ENCODE peak calls at places on chromosome 10, in five cellular contexts. G is GM23338, J is hepatocyte, H is HCT116, T is PC-3. P is an unnamed sample. For H3K4me1, the result is how much of the 10 kb centered on the place peaks cover.

GRCh38 chr10:23826399-23826798 is 382.5 kb upstream of the KIAA1217 start:
- DNase-seq in G (peak), J (peak), H (no peak), T (peak), P (no peak)

GRCh38 chr10:104254493-104255243 is at the start of gene GSTO1:
- DNase-seq in G (peak), J (peak), H (peak), T (peak), P (peak)

GRCh38 chr10:60282771-60283353 is 106.8 kb downstream of the ANK3 start:
- DNase-seq in G (no peak), J (peak), H (no peak), T (peak), P (peak)

GRCh38 chr10:80462986-80463741 is 9.1 kb downstream of the TSPAN14 start:
- DNase-seq in G (no peak), J (no peak), H (no peak), T (no peak), P (peak)

GRCh38 chr10:97117372-97117771 is 68.4 kb downstream of the SLIT1 start:
- DNase-seq in G (peak), J (no peak), H (peak), T (peak), P (peak)

GRCh38 chr10:24721254-24722106 is 2.2 kb downstream of the ARHGAP21 start:
- DNase-seq in G (peak), J (peak), H (no peak), T (peak), P (no peak)

GRCh38 chr10:25532213-25532612 is 357.4 kb downstream of the GPR158 start:
- DNase-seq in G (no peak), J (no peak), H (no peak), T (no peak), P (no peak)

GRCh38 chr10:49091450-49092210 is 23.7 kb downstream of the VSTM4 start:
- DNase-seq in G (no peak), J (no peak), H (no peak), T (no peak), P (no peak)

GRCh38 chr10:101453318-101453717 is 99.4 kb downstream of the BTRC start:
- DNase-seq in G (no peak), J (no peak), H (no peak), T (no peak), P (no peak)

GRCh38 chr10:68959695-68960524 is 3.9 kb downstream of the DDX21 start:
- DNase-seq in G (no peak), J (no peak), H (no peak), T (no peak), P (no peak)

GRCh38 chr10:7523656-7524055 is 112.8 kb upstream of the SFMBT2 start:
- DNase-seq in G (no peak), J (no peak), H (no peak), T (peak), P (no peak)

GRCh38 chr10:75265856-75266255 is 30.1 kb upstream of the COMTD1 start:
- DNase-seq in G (no peak), J (no peak), H (no peak), T (no peak), P (no peak)

GRCh38 chr10:633279-634245 is 55.9 kb downstream of the DIP2C start:
- DNase-seq in G (no peak), J (no peak), H (no peak), T (no peak), P (no peak)

GRCh38 chr10:128036746-128037542 is 89.3 kb downstream of the MKI67 start:
- DNase-seq in G (no peak), J (peak), H (peak), T (peak), P (no peak)

GRCh38 chr10:31644931-31645633 is 283.5 kb downstream of the ARHGAP12 start:
- DNase-seq in G (no peak), J (no peak), H (no peak), T (no peak), P (no peak)

GRCh38 chr10:34462993-34463392 is 352.1 kb downstream of the PARD3 start:
- DNase-seq in G (no peak), J (no peak), H (no peak), T (no peak), P (no peak)

GRCh38 chr10:8181496-8182174 is 127.1 kb downstream of the GATA3 start:
- DNase-seq in G (no peak), J (peak), H (no peak), T (no peak), P (no peak)

GRCh38 chr10:59959619-59960018 is 53.3 kb upstream of the CCDC6 start:
- DNase-seq in G (no peak), J (no peak), H (no peak), T (no peak), P (no peak)

GRCh38 chr10:15200626-15201025 is 32.1 kb upstream of the NMT2 start:
- DNase-seq in G (peak), J (peak), H (peak), T (peak), P (no peak)

GRCh38 chr10:29191674-29192073 is 97.2 kb upstream of the LYZL1 start:
- DNase-seq in G (no peak), J (no peak), H (no peak), T (peak), P (no peak)

GRCh38 chr10:104336829-104337526 is 1.3 kb downstream of the ITPRIP start:
- DNase-seq in G (no peak), J (no peak), H (no peak), T (no peak), P (no peak)

GRCh38 chr10:85925201-85925750 is 441.3 kb downstream of the GRID1 start:
- DNase-seq in G (no peak), J (no peak), H (no peak), T (no peak), P (no peak)

GRCh38 chr10:119667562-119668328 is 16.6 kb downstream of the BAG3 start:
- DNase-seq in G (no peak), J (peak), H (peak), T (peak), P (no peak)

GRCh38 chr10:122279725-122280141 is 8.6 kb downstream of the BTBD16 start:
- DNase-seq in G (peak), J (peak), H (peak), T (peak), P (peak)

GRCh38 chr10:69434169-69434568 is 17.1 kb upstream of the TSPAN15 start:
- DNase-seq in G (no peak), J (no peak), H (no peak), T (peak), P (no peak)

GRCh38 chr10:42753126-42753506 is 29.5 kb upstream of the BMS1 start:
- DNase-seq in G (peak), J (peak), H (peak), T (peak), P (no peak)

GRCh38 chr10:131691481-131692090 is 209.2 kb upstream of the PPP2R2D start:
- DNase-seq in G (no peak), J (no peak), H (no peak), T (no peak), P (no peak)

GRCh38 chr10:110547139-110547761 is 20.2 kb upstream of the SMC3 start:
- DNase-seq in G (peak), J (peak), H (peak), T (peak), P (peak)

GRCh38 chr10:15201589-15202300 is 33.3 kb upstream of the NMT2 start:
- DNase-seq in G (no peak), J (no peak), H (peak), T (peak), P (no peak)

GRCh38 chr10:86681722-86682386 is 13.5 kb downstream of the LDB3 start:
- DNase-seq in G (no peak), J (no peak), H (no peak), T (no peak), P (no peak)

GRCh38 chr10:6151087-6151977 is 51.4 kb upstream of the PFKFB3 start:
- DNase-seq in G (peak), J (peak), H (no peak), T (no peak), P (peak)

GRCh38 chr10:48600645-48601505 is 4.0 kb downstream of the ARHGAP22 start:
- DNase-seq in G (no peak), J (no peak), H (no peak), T (no peak), P (no peak)

GRCh38 chr10:132396495-132397035 is 435 bp upstream of the PWWP2B start:
- DNase-seq in G (peak), J (peak), H (no peak), T (peak), P (peak)

GRCh38 chr10:52883996-52884871 is 111.7 kb upstream of the MBL2 start:
- DNase-seq in G (peak), J (peak), H (peak), T (peak), P (peak)

GRCh38 chr10:50988792-50989191 is 85.5 kb upstream of the PRKG1 start:
- DNase-seq in G (peak), J (peak), H (no peak), T (peak), P (no peak)

GRCh38 chr10:24793648-24794379 is 70.1 kb upstream of the ARHGAP21 start:
- DNase-seq in G (no peak), J (no peak), H (no peak), T (no peak), P (no peak)

GRCh38 chr10:14429043-14429713 is 98.5 kb upstream of the FRMD4A start:
- DNase-seq in G (peak), J (no peak), H (no peak), T (no peak), P (no peak)

GRCh38 chr10:93290661-93291354 is 191.3 kb downstream of the MYOF start:
- DNase-seq in G (no peak), J (no peak), H (no peak), T (no peak), P (no peak)

GRCh38 chr10:77975086-77975666 is 48.6 kb upstream of the DLG5 start:
- DNase-seq in G (no peak), J (no peak), H (no peak), T (no peak), P (no peak)

DNA sequence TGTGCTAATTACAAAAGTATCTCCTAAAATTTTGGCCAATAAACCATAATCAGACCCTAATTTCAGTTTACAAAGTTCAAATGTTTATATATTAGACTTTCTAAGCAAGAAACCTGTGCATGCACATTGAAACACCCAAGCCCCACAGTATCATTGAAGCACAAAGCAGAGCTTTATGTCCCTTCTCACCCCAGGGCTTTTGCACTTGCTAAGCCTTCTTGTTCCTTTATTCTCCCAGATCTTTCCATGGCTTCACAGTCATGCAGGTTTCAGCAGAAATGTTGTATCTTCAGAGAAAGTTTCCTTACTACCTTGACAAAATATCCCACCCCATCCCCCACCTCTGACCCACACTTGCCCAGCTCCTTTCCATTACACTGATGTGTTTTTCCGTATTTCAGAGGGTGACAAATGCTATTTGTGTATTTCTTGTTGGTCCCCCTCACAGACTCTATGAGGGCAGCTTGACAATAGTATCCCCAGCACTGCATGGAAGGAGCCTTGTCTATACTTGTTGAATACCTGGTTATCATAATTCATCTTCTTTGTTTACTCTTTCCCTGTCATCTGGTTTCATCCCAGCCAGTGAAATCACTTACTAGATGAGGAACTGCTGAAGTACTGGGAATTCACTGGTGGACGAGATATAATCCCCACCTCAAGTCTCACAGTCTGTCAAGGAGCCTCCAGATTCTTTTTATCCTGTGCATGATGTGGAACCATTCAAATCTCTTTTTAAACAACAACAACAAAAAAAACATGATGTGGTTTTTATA is 24.0 kb upstream of the PCGF5 start:
- DNase-seq in G (no peak), J (no peak), H (no peak), T (no peak), P (no peak)
- H3K4me1 ChIP-seq in G (under half), J (under half), H (under half), T (under half), P (under half)

GRCh38 chr10:35848412-35848811 is 206.3 kb upstream of the FZD8 start:
- DNase-seq in G (no peak), J (no peak), H (no peak), T (no peak), P (no peak)

GRCh38 chr10:35838080-35838479 is 196.0 kb upstream of the FZD8 start:
- DNase-seq in G (no peak), J (no peak), H (no peak), T (no peak), P (no peak)

DNA sequence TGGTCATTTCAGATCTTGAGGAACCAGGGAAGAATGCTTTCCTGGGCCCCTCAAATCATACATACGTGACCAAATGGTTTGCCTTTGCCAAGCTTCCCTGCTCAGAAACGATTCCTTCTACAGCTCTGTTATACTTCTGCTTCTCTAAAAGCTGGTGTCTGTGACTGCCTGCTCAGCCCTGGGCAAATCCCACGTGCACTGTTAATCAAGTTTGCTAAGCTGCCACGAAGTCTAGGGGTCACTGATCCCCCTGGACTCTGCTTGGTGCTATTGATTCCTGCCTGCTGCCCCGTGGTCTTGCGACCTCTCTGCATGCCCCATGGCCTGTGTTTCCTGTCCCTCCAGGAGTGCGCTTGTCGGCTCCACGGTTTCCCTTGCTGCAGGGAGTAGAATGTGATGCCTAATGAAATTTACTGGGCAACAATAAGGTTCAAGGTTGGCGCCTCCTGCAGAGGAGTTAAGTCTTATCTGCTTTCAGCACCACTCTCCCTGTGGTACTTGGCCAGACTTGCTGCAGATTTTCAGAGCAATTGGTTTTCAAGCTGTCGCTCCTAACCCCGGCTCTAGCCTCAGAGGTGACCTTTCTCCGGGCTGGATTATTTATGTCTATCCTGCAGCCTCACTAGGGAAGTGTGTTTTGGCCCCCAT is 201.6 kb upstream of the FZD8 start:
- DNase-seq in G (peak), J (no peak), H (no peak), T (no peak), P (no peak)
- TF ChIP-seq EZH2phosphoT487 in G (no peak), J (no peak), H (no peak), T (no peak), P (no peak)

GRCh38 chr10:70509376-70509775 is 30.8 kb downstream of the PALD1 start:
- DNase-seq in G (no peak), J (no peak), H (no peak), T (no peak), P (no peak)
- H3K4me1 ChIP-seq in G (under half), J (under half), H (under half), T (under half), P (half or more)

GRCh38 chr10:95305606-95306385 is 15.0 kb upstream of the PDLIM1 start:
- DNase-seq in G (no peak), J (no peak), H (no peak), T (no peak), P (no peak)

GRCh38 chr10:95306851-95307250 is 16.0 kb upstream of the PDLIM1 start:
- DNase-seq in G (no peak), J (no peak), H (no peak), T (no peak), P (no peak)

GRCh38 chr10:95309958-95310357 is 19.2 kb upstream of the PDLIM1 start:
- DNase-seq in G (no peak), J (no peak), H (no peak), T (no peak), P (peak)

GRCh38 chr10:95312264-95312663 is 21.5 kb upstream of the PDLIM1 start:
- DNase-seq in G (no peak), J (no peak), H (no peak), T (no peak), P (no peak)

GRCh38 chr10:95308389-95309302 is 17.8 kb upstream of the PDLIM1 start:
- DNase-seq in G (no peak), J (peak), H (peak), T (peak), P (no peak)
- TF ChIP-seq EZH2phosphoT487 in G (no peak), J (no peak), H (no peak), T (no peak), P (no peak)

GRCh38 chr10:114239117-114239993 is at the start of gene VWA2:
- DNase-seq in G (peak), J (peak), H (no peak), T (no peak), P (peak)

GRCh38 chr10:114228156-114228555 is 10.9 kb upstream of the VWA2 start:
- DNase-seq in G (no peak), J (no peak), H (no peak), T (no peak), P (no peak)

GRCh38 chr10:114232777-114233176 is 6.3 kb upstream of the VWA2 start:
- DNase-seq in G (no peak), J (no peak), H (no peak), T (no peak), P (no peak)

GRCh38 chr10:114234132-114234531 is 4.9 kb upstream of the VWA2 start:
- DNase-seq in G (no peak), J (no peak), H (no peak), T (no peak), P (no peak)

DNA sequence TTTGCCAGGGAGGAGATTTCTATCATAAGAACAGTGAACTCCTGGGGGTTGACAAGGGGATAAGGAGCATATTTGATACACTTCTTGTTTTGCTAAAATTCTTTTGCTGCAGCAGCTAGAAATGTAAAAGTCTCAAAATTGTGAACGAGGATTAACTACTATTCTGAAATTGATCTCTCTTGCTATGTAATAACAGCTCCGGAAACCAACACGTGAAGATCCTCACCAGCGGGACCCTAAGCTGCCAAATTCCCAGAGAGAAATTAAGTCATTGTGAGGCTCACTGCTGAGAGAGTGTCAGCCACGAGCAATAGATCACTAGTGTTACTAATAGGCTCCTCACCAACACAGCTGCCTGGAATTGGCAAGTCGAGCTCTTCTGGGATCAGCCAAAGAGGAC is 5.6 kb upstream of the VWA2 start:
- DNase-seq in G (no peak), J (no peak), H (no peak), T (no peak), P (no peak)
- H3K4me1 ChIP-seq in G (under half), J (under half), H (under half), T (under half), P (under half)

GRCh38 chr10:76576276-76576962 is 1061.2 kb downstream of the KCNMA1 start:
- DNase-seq in G (no peak), J (no peak), H (no peak), T (no peak), P (no peak)
- TF ChIP-seq EZH2phosphoT487 in G (no peak), J (no peak), H (no peak), T (no peak), P (no peak)

GRCh38 chr10:17669185-17669872 is 25.4 kb downstream of the STAM start:
- DNase-seq in G (no peak), J (no peak), H (no peak), T (no peak), P (no peak)
- H3K4me1 ChIP-seq in G (half or more), J (under half), H (under half), T (under half), P (under half)

GRCh38 chr10:21732067-21732772 is 198.2 kb downstream of the MLLT10 start:
- DNase-seq in G (peak), J (peak), H (peak), T (peak), P (peak)

GRCh38 chr10:21737061-21737460 is 203.0 kb downstream of the MLLT10 start:
- DNase-seq in G (no peak), J (no peak), H (no peak), T (no peak), P (no peak)

GRCh38 chr10:21733710-21734109 is 199.7 kb downstream of the MLLT10 start:
- DNase-seq in G (no peak), J (no peak), H (no peak), T (no peak), P (no peak)
- TF ChIP-seq EZH2phosphoT487 in G (no peak), J (no peak), H (no peak), T (no peak), P (no peak)

GRCh38 chr10:79098596-79099015 is 29.8 kb downstream of the ZMIZ1 start:
- DNase-seq in G (no peak), J (no peak), H (no peak), T (no peak), P (peak)
- H3K4me1 ChIP-seq in G (under half), J (under half), H (under half), T (under half), P (half or more)

DNA sequence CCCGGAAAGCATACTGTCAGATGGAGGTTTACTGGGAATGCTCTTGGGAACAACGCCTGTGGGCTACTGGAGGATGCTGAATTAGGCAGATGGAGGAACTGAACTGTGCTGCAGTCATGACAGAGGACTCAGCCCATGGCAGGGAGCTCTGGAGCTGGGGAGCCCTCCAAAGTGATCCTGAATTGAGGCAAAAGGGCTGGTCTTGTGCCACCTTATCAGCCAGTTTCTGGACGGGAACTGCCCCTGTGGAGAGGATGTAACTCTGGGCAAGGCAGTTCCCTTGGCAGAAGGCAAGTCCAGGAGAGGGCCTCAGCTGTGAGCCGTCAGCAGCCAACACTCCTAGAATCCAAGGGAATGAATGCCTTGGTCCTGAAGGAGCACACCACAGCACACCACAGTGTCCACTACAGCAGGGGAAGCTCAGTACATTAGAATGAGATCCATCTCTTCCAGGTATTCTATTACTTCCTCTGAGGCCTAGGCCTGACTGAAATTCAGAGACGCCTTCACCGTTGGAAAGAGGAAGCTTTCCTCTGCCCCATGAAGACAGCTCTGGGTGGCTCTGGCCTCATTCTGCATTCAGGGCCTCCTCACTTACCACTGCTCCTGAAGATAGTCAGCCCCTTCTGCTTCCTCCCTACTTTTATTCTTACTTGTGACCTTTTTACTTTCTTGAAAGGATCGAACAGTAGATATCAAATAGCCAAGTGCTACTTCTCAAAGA is 139.6 kb upstream of the GPR26 start:
- DNase-seq in G (no peak), J (no peak), H (no peak), T (no peak), P (no peak)
- TF ChIP-seq EZH2phosphoT487 in G (no peak), J (no peak), H (no peak), T (no peak), P (no peak)